ENCODE peak calls at places on chromosomes 6 and 20, in five cellular contexts. W is pons; Q is stimulated activated CD4-positive, alpha-beta T cell treated with anti-CD3 and anti-CD28 coated beads, Interleukin-1b, Interleukin-23, amount 100 ng/mL, for 48 hours; T is M059J; A is erythroblast. P is an unnamed sample.

GRCh38 chr6:105867280-105867679 is 218.9 kb upstream of the PRDM1 start:
- DNase-seq in W (peak; percentile 58), Q (no peak), T (no peak), A (no peak), P (no peak)

GRCh38 chr6:69706724-69707123 is 90.1 kb downstream of the LMBRD1 start:
- DNase-seq in W (no peak), Q (no peak), T (no peak), A (no peak), P (no peak)

GRCh38 chr20:54063998-54064676 is 6.3 kb downstream of the BCAS1 start:
- DNase-seq in W (no peak), Q (peak; percentile 17), T (no peak), A (peak; percentile 17), P (no peak)

GRCh38 chr20:21048841-21049273 is 57.3 kb downstream of the LINC00237 start:
- DNase-seq in W (peak; percentile 3), Q (peak; percentile 32), T (peak; percentile 38), A (peak; percentile 26), P (no peak)

GRCh38 chr6:5314191-5314865 is 53.0 kb downstream of the FARS2 start:
- DNase-seq in W (no peak), Q (no peak), T (no peak), A (no peak), P (no peak)

GRCh38 chr6:105691971-105692370 is 289.1 kb upstream of the PREP start:
- DNase-seq in W (no peak), Q (no peak), T (no peak), A (no peak), P (no peak)

GRCh38 chr20:20070871-20071726 is 18.8 kb downstream of the CFAP61 start:
- DNase-seq in W (no peak), Q (no peak), T (no peak), A (peak; percentile 11), P (no peak)

GRCh38 chr6:17986656-17987575 is 519 bp downstream of the KIF13A start:
- DNase-seq in W (peak; percentile 77), Q (no peak), T (peak; percentile 75), A (peak; percentile 71), P (no peak)

GRCh38 chr6:12022903-12023522 is 10.9 kb downstream of the HIVEP1 start:
- DNase-seq in W (no peak), Q (no peak), T (no peak), A (peak; percentile 20), P (no peak)

GRCh38 chr20:58219342-58219700 is 9.1 kb downstream of the ANKRD60 start:
- DNase-seq in W (no peak), Q (no peak), T (peak; percentile 82), A (no peak), P (no peak)

GRCh38 chr6:161578478-161578877 is 304.6 kb upstream of the AGPAT4 start:
- DNase-seq in W (no peak), Q (no peak), T (peak; percentile 34), A (no peak), P (no peak)

GRCh38 chr20:17628101-17628841 is 53.8 kb downstream of the RRBP1 start:
- DNase-seq in W (no peak), Q (no peak), T (no peak), A (no peak), P (no peak)

GRCh38 chr6:43937236-43938177 is 167.5 kb downstream of the VEGFA start:
- DNase-seq in W (no peak), Q (no peak), T (no peak), A (peak; percentile 43), P (no peak)

GRCh38 chr6:52020961-52021570 is 66.3 kb downstream of the PKHD1 start:
- DNase-seq in W (peak; percentile 53), Q (no peak), T (peak; percentile 28), A (peak; percentile 12), P (no peak)

GRCh38 chr20:63895886-63896135 is 885 bp downstream of the DNAJC5 start:
- DNase-seq in W (peak; percentile 25), Q (no peak), T (peak; percentile 38), A (peak; percentile 51), P (no peak)

GRCh38 chr6:31620586-31621319 is at the start of gene PRRC2A:
- DNase-seq in W (peak; percentile 44), Q (peak; percentile 97), T (no peak), A (peak; percentile 92), P (no peak)

GRCh38 chr20:53582574-53583351 is 10.9 kb downstream of the ZNF217 start:
- DNase-seq in W (no peak), Q (peak; percentile 58), T (peak; percentile 96), A (no peak), P (no peak)

GRCh38 chr6:158069800-158070195 is 88.1 kb downstream of the SYNJ2 start:
- DNase-seq in W (no peak), Q (no peak), T (peak; percentile 90), A (no peak), P (no peak)

GRCh38 chr20:55252525-55252924 is 752.8 kb downstream of the CBLN4 start:
- DNase-seq in W (peak; percentile 4), Q (no peak), T (peak; percentile 75), A (no peak), P (no peak)

GRCh38 chr6:8215631-8216030 is 113.3 kb upstream of the EEF1E1 start:
- DNase-seq in W (no peak), Q (no peak), T (peak; percentile 69), A (no peak), P (no peak)

GRCh38 chr6:25652007-25652515 is at the start of gene SCGN:
- DNase-seq in W (no peak), Q (peak; percentile 47), T (peak; percentile 56), A (peak; percentile 78), P (no peak)

GRCh38 chr6:3773696-3774298 is 22.3 kb upstream of the PXDC1 start:
- DNase-seq in W (peak; percentile 12), Q (no peak), T (no peak), A (no peak), P (no peak)

GRCh38 chr6:132399376-132400074 is 1.8 kb downstream of the MOXD1 start:
- DNase-seq in W (no peak), Q (no peak), T (peak; percentile 89), A (no peak), P (no peak)